ENCODE peak calls at places on chromosomes 2 and 18, in nine cellular contexts. One of them, this sample, is unnamed.
A peak's percentile ranks its signal among the peaks of the same experiment; 100 is the strongest.

GRCh38 chr2:227388537-227389011 is 825 bp upstream of the SCYGR1 start:
- DNase-seq in BE2C: no peak
- DNase-seq in tibial nerve: no peak
- DNase-seq in germinal center: no peak
- DNase-seq in GM10248: no peak
- DNase-seq in naive thymus-derived CD8-positive, alpha-beta T cell: no peak
- DNase-seq in neural crest cell: no peak
- DNase-seq in cardiac muscle cell: peak; percentile 97
- DNase-seq in H4: peak; percentile 84
- DNase-seq in this sample: no peak

GRCh38 chr2:5140367-5140766 is 551.8 kb upstream of the SOX11 start:
- DNase-seq in BE2C: no peak
- DNase-seq in tibial nerve: no peak
- DNase-seq in germinal center: no peak
- DNase-seq in GM10248: no peak
- DNase-seq in naive thymus-derived CD8-positive, alpha-beta T cell: no peak
- DNase-seq in neural crest cell: no peak
- DNase-seq in cardiac muscle cell: no peak
- DNase-seq in H4: no peak
- DNase-seq in this sample: no peak

GRCh38 chr18:5503740-5504139 is 40.1 kb downstream of the EPB41L3 start:
- DNase-seq in BE2C: no peak
- DNase-seq in tibial nerve: no peak
- DNase-seq in germinal center: no peak
- DNase-seq in GM10248: no peak
- DNase-seq in naive thymus-derived CD8-positive, alpha-beta T cell: no peak
- DNase-seq in neural crest cell: no peak
- DNase-seq in cardiac muscle cell: no peak
- DNase-seq in H4: no peak
- DNase-seq in this sample: no peak

GRCh38 chr2:237300755-237301154 is 113.2 kb downstream of the COL6A3 start:
- DNase-seq in BE2C: no peak
- DNase-seq in tibial nerve: no peak
- DNase-seq in germinal center: no peak
- DNase-seq in GM10248: no peak
- DNase-seq in naive thymus-derived CD8-positive, alpha-beta T cell: no peak
- DNase-seq in neural crest cell: no peak
- DNase-seq in cardiac muscle cell: no peak
- DNase-seq in H4: no peak
- DNase-seq in this sample: no peak

GRCh38 chr2:121791253-121791652 is 35.8 kb downstream of the TSN start:
- DNase-seq in BE2C: no peak
- DNase-seq in tibial nerve: no peak
- DNase-seq in germinal center: no peak
- DNase-seq in GM10248: no peak
- DNase-seq in naive thymus-derived CD8-positive, alpha-beta T cell: no peak
- DNase-seq in neural crest cell: no peak
- DNase-seq in cardiac muscle cell: no peak
- DNase-seq in H4: no peak
- DNase-seq in this sample: no peak

GRCh38 chr2:68689553-68690537 is 44.8 kb upstream of the ARHGAP25 start:
- DNase-seq in BE2C: no peak
- DNase-seq in tibial nerve: no peak
- DNase-seq in germinal center: peak; percentile 63
- DNase-seq in GM10248: peak; percentile 68
- DNase-seq in naive thymus-derived CD8-positive, alpha-beta T cell: no peak
- DNase-seq in neural crest cell: no peak
- DNase-seq in cardiac muscle cell: no peak
- DNase-seq in H4: no peak
- DNase-seq in this sample: no peak

GRCh38 chr2:157971702-157972101 is 95.6 kb upstream of the ACVR1 start:
- DNase-seq in BE2C: peak; percentile 7
- DNase-seq in tibial nerve: no peak
- DNase-seq in germinal center: no peak
- DNase-seq in GM10248: no peak
- DNase-seq in naive thymus-derived CD8-positive, alpha-beta T cell: no peak
- DNase-seq in neural crest cell: no peak
- DNase-seq in cardiac muscle cell: no peak
- DNase-seq in H4: peak; percentile 30
- DNase-seq in this sample: no peak

GRCh38 chr2:189492451-189492850 is 51.2 kb downstream of the WDR75 start:
- DNase-seq in BE2C: no peak
- DNase-seq in tibial nerve: no peak
- DNase-seq in germinal center: no peak
- DNase-seq in GM10248: no peak
- DNase-seq in naive thymus-derived CD8-positive, alpha-beta T cell: no peak
- DNase-seq in neural crest cell: no peak
- DNase-seq in cardiac muscle cell: no peak
- DNase-seq in H4: no peak
- DNase-seq in this sample: no peak

GRCh38 chr18:11392292-11392691 is 217.1 kb upstream of the SLC35G4 start:
- DNase-seq in BE2C: no peak
- DNase-seq in tibial nerve: no peak
- DNase-seq in germinal center: no peak
- DNase-seq in GM10248: no peak
- DNase-seq in naive thymus-derived CD8-positive, alpha-beta T cell: no peak
- DNase-seq in neural crest cell: no peak
- DNase-seq in cardiac muscle cell: no peak
- DNase-seq in H4: peak; percentile 11
- DNase-seq in this sample: no peak

GRCh38 chr18:37385846-37386435 is 179.7 kb downstream of the CELF4 start:
- DNase-seq in BE2C: no peak
- DNase-seq in tibial nerve: no peak
- DNase-seq in germinal center: peak; percentile 21
- DNase-seq in GM10248: peak; percentile 53
- DNase-seq in naive thymus-derived CD8-positive, alpha-beta T cell: no peak
- DNase-seq in neural crest cell: no peak
- DNase-seq in cardiac muscle cell: peak; percentile 53
- DNase-seq in H4: no peak
- DNase-seq in this sample: no peak

GRCh38 chr2:11480406-11480805 is 14.4 kb upstream of the E2F6 start:
- DNase-seq in BE2C: no peak
- DNase-seq in tibial nerve: no peak
- DNase-seq in germinal center: no peak
- DNase-seq in GM10248: no peak
- DNase-seq in naive thymus-derived CD8-positive, alpha-beta T cell: no peak
- DNase-seq in neural crest cell: no peak
- DNase-seq in cardiac muscle cell: no peak
- DNase-seq in H4: no peak
- DNase-seq in this sample: no peak

GRCh38 chr2:60855989-60856669 is 25.2 kb upstream of the REL start:
- DNase-seq in BE2C: no peak
- DNase-seq in tibial nerve: no peak
- DNase-seq in germinal center: no peak
- DNase-seq in GM10248: no peak
- DNase-seq in naive thymus-derived CD8-positive, alpha-beta T cell: no peak
- DNase-seq in neural crest cell: no peak
- DNase-seq in cardiac muscle cell: no peak
- DNase-seq in H4: no peak
- DNase-seq in this sample: no peak

GRCh38 chr18:26803643-26804042 is 61.9 kb downstream of the AQP4 start:
- DNase-seq in BE2C: no peak
- DNase-seq in tibial nerve: no peak
- DNase-seq in germinal center: no peak
- DNase-seq in GM10248: no peak
- DNase-seq in naive thymus-derived CD8-positive, alpha-beta T cell: no peak
- DNase-seq in neural crest cell: no peak
- DNase-seq in cardiac muscle cell: no peak
- DNase-seq in H4: no peak
- DNase-seq in this sample: no peak